ENCODE peak calls at places on chromosomes 13 and 19, in nine cellular contexts. O, X, Q, I, K, Y, M, T and H are unnamed samples.

GRCh38 chr13:51192348-51192747 is 29.9 kb upstream of the FAM124A start:
- DNase-seq in O (no peak), X (no peak), Q (no peak), I (no peak), K (no peak), Y (no peak), M (no peak), T (no peak), H (no peak)

GRCh38 chr19:16118489-16119033 is 6.9 kb downstream of the RAB8A start:
- DNase-seq in O (no peak), X (no peak), Q (no peak), I (no peak), K (peak), Y (no peak), M (no peak), T (no peak), H (no peak)

GRCh38 chr19:35247526-35248309 is 1.1 kb upstream of the LSR start:
- DNase-seq in O (peak), X (no peak), Q (no peak), I (no peak), K (no peak), Y (peak), M (no peak), T (peak), H (no peak)

GRCh38 chr13:80109313-80109712 is 231.6 kb downstream of the SPRY2 start:
- DNase-seq in O (no peak), X (no peak), Q (no peak), I (no peak), K (no peak), Y (no peak), M (no peak), T (no peak), H (no peak)

GRCh38 chr19:40565910-40566495 is 10.7 kb upstream of the SHKBP1 start:
- DNase-seq in O (no peak), X (no peak), Q (no peak), I (no peak), K (no peak), Y (no peak), M (no peak), T (no peak), H (no peak)

GRCh38 chr13:111398715-111399299 is 78.4 kb downstream of the TEX29 start:
- DNase-seq in O (no peak), X (no peak), Q (no peak), I (no peak), K (no peak), Y (no peak), M (peak), T (no peak), H (no peak)

GRCh38 chr13:65985632-65986031 is 1244.5 kb downstream of the PCDH9 start:
- DNase-seq in O (no peak), X (no peak), Q (no peak), I (no peak), K (no peak), Y (no peak), M (no peak), T (no peak), H (no peak)

GRCh38 chr13:99722419-99722818 is 221.1 kb downstream of the TM9SF2 start:
- DNase-seq in O (no peak), X (no peak), Q (no peak), I (no peak), K (no peak), Y (no peak), M (no peak), T (no peak), H (no peak)

GRCh38 chr13:20231839-20232555 is at the start of gene GJB6:
- DNase-seq in O (no peak), X (no peak), Q (no peak), I (no peak), K (no peak), Y (peak), M (no peak), T (no peak), H (no peak)

GRCh38 chr19:14530005-14530348 is 583 bp downstream of the TECR start:
- DNase-seq in O (no peak), X (no peak), Q (no peak), I (no peak), K (no peak), Y (no peak), M (no peak), T (peak), H (no peak)

GRCh38 chr19:2661615-2662014 is 40.9 kb downstream of the GNG7 start:
- DNase-seq in O (no peak), X (no peak), Q (no peak), I (no peak), K (no peak), Y (no peak), M (no peak), T (peak), H (no peak)

GRCh38 chr13:98749501-98749900 is 3.0 kb downstream of the SLC15A1 start:
- DNase-seq in O (no peak), X (no peak), Q (peak), I (no peak), K (no peak), Y (no peak), M (peak), T (no peak), H (no peak)

GRCh38 chr19:19185853-19186728 is 5.9 kb downstream of the BORCS8 start:
- DNase-seq in O (no peak), X (no peak), Q (no peak), I (peak), K (no peak), Y (peak), M (peak), T (peak), H (no peak)

GRCh38 chr19:3607398-3608078 is 863 bp upstream of the TBXA2R start:
- DNase-seq in O (peak), X (no peak), Q (peak), I (no peak), K (no peak), Y (no peak), M (peak), T (peak), H (no peak)

GRCh38 chr19:42313840-42314755 is 989 bp downstream of the TMEM145 start:
- DNase-seq in O (no peak), X (no peak), Q (no peak), I (no peak), K (no peak), Y (no peak), M (no peak), T (no peak), H (no peak)

GRCh38 chr13:37303610-37304009 is 198.1 kb upstream of the CSNK1A1L start:
- DNase-seq in O (no peak), X (no peak), Q (no peak), I (no peak), K (no peak), Y (no peak), M (no peak), T (no peak), H (no peak)

GRCh38 chr19:10981496-10981895 is 20.7 kb downstream of the SMARCA4 start:
- DNase-seq in O (no peak), X (no peak), Q (peak), I (no peak), K (no peak), Y (no peak), M (no peak), T (peak), H (no peak)

GRCh38 chr19:52307275-52307674 is 10.3 kb downstream of the ZNF480 start:
- DNase-seq in O (no peak), X (no peak), Q (peak), I (no peak), K (no peak), Y (no peak), M (no peak), T (peak), H (no peak)

GRCh38 chr13:98066636-98067035 is 76.3 kb upstream of the FARP1 start:
- DNase-seq in O (no peak), X (no peak), Q (no peak), I (no peak), K (no peak), Y (no peak), M (no peak), T (no peak), H (no peak)

GRCh38 chr13:94988654-94989053 is 276.3 kb upstream of the SOX21 start:
- DNase-seq in O (no peak), X (no peak), Q (no peak), I (no peak), K (no peak), Y (no peak), M (no peak), T (no peak), H (no peak)

GRCh38 chr13:39406688-39407087 is 196.3 kb downstream of the LHFPL6 start:
- DNase-seq in O (no peak), X (no peak), Q (no peak), I (no peak), K (no peak), Y (no peak), M (no peak), T (peak), H (no peak)

GRCh38 chr13:50910483-50910805 is 853 bp downstream of the RNASEH2B start:
- DNase-seq in O (no peak), X (no peak), Q (peak), I (no peak), K (peak), Y (peak), M (peak), T (peak), H (no peak)

GRCh38 chr13:113976711-113977684 is 3.1 kb upstream of the C13orf46 start:
- DNase-seq in O (no peak), X (peak), Q (peak), I (no peak), K (no peak), Y (peak), M (peak), T (peak), H (no peak)

GRCh38 chr19:18436651-18437478 is 1.1 kb downstream of the ISYNA1 start:
- DNase-seq in O (peak), X (no peak), Q (peak), I (no peak), K (peak), Y (peak), M (peak), T (peak), H (peak)

GRCh38 chr13:87498681-87499080 is 172.5 kb upstream of the SLITRK5 start:
- DNase-seq in O (no peak), X (no peak), Q (peak), I (no peak), K (no peak), Y (no peak), M (no peak), T (peak), H (no peak)

GRCh38 chr19:8423821-8424223 is 10.7 kb downstream of the MARCHF2 start:
- DNase-seq in O (peak), X (peak), Q (peak), I (no peak), K (peak), Y (peak), M (peak), T (peak), H (no peak)

GRCh38 chr13:98778749-98779148 is 26.3 kb upstream of the SLC15A1 start:
- DNase-seq in O (no peak), X (no peak), Q (peak), I (no peak), K (no peak), Y (no peak), M (no peak), T (no peak), H (no peak)

GRCh38 chr13:110965038-110965754 is 50.3 kb upstream of the ANKRD10 start:
- DNase-seq in O (no peak), X (no peak), Q (peak), I (no peak), K (no peak), Y (peak), M (no peak), T (peak), H (no peak)

GRCh38 chr19:13953021-13953531 is 767 bp downstream of the DCAF15 start:
- DNase-seq in O (no peak), X (peak), Q (peak), I (no peak), K (no peak), Y (peak), M (peak), T (peak), H (no peak)

GRCh38 chr19:6442087-6442688 is 8.6 kb upstream of the SLC25A41 start:
- DNase-seq in O (no peak), X (no peak), Q (no peak), I (no peak), K (no peak), Y (no peak), M (no peak), T (no peak), H (no peak)

GRCh38 chr13:45482571-45483173 is 17.9 kb downstream of the COG3 start:
- DNase-seq in O (no peak), X (no peak), Q (peak), I (no peak), K (no peak), Y (no peak), M (peak), T (peak), H (no peak)

GRCh38 chr19:17304386-17305047 is 1.2 kb upstream of the MRPL34 start:
- DNase-seq in O (no peak), X (no peak), Q (no peak), I (no peak), K (no peak), Y (no peak), M (no peak), T (no peak), H (no peak)

GRCh38 chr13:37868691-37869505 is 674 bp downstream of the TRPC4 start:
- DNase-seq in O (no peak), X (no peak), Q (peak), I (no peak), K (no peak), Y (no peak), M (peak), T (peak), H (no peak)

GRCh38 chr19:10644351-10645007 is 9.7 kb upstream of the ILF3 start:
- DNase-seq in O (peak), X (peak), Q (peak), I (peak), K (peak), Y (peak), M (peak), T (peak), H (no peak)

GRCh38 chr13:42991892-42992584 is at the start of gene EPSTI1:
- DNase-seq in O (peak), X (no peak), Q (peak), I (peak), K (peak), Y (peak), M (peak), T (peak), H (no peak)

GRCh38 chr13:98293103-98293502 is 116.0 kb upstream of the RNF113B start:
- DNase-seq in O (no peak), X (no peak), Q (no peak), I (no peak), K (no peak), Y (no peak), M (no peak), T (no peak), H (no peak)

GRCh38 chr13:97273341-97273831 is 51.3 kb downstream of the MBNL2 start:
- DNase-seq in O (no peak), X (no peak), Q (no peak), I (no peak), K (no peak), Y (no peak), M (no peak), T (peak), H (no peak)

GRCh38 chr13:75236774-75237173 is 245.2 kb downstream of the TBC1D4 start:
- DNase-seq in O (no peak), X (no peak), Q (no peak), I (no peak), K (no peak), Y (no peak), M (no peak), T (peak), H (no peak)

GRCh38 chr13:33179463-33179862 is 106.1 kb downstream of the STARD13 start:
- DNase-seq in O (no peak), X (no peak), Q (no peak), I (no peak), K (no peak), Y (no peak), M (no peak), T (no peak), H (no peak)